ENCODE peak calls at places on chromosome 1, in ten cellular contexts. D, G, F, M, L, Q, U, X, J and Y are unnamed samples.

GRCh38 chr1:239233626-239234025 is 152.7 kb upstream of the CHRM3 start:
- DNase-seq in D (no peak), G (no peak), F (no peak), M (no peak), L (no peak), Q (no peak), U (no peak), X (no peak), J (no peak), Y (no peak)

GRCh38 chr1:195898924-195899323 is 709.3 kb downstream of the KCNT2 start:
- DNase-seq in D (no peak), G (no peak), F (no peak), M (no peak), L (no peak), Q (no peak), U (no peak), X (no peak), J (no peak), Y (no peak)

GRCh38 chr1:39293375-39294070 is 89.0 kb downstream of the MACF1 start:
- DNase-seq in D (no peak), G (no peak), F (no peak), M (no peak), L (no peak), Q (no peak), U (no peak), X (no peak), J (no peak), Y (no peak)

GRCh38 chr1:209651148-209651547 is 1.1 kb downstream of the LAMB3 start:
- DNase-seq in D (peak), G (peak), F (peak), M (peak), L (no peak), Q (peak), U (no peak), X (no peak), J (peak), Y (peak)

GRCh38 chr1:227924168-227924837 is 23.4 kb downstream of the WNT9A start:
- DNase-seq in D (no peak), G (no peak), F (no peak), M (no peak), L (no peak), Q (no peak), U (no peak), X (no peak), J (no peak), Y (no peak)

GRCh38 chr1:193417945-193418744 is 231.7 kb upstream of the B3GALT2 start:
- DNase-seq in D (peak), G (no peak), F (peak), M (no peak), L (no peak), Q (no peak), U (no peak), X (no peak), J (no peak), Y (peak)

GRCh38 chr1:236484310-236484971 is 39.3 kb upstream of the LGALS8 start:
- DNase-seq in D (no peak), G (no peak), F (no peak), M (no peak), L (no peak), Q (no peak), U (peak), X (no peak), J (no peak), Y (no peak)

GRCh38 chr1:77388655-77389054 is 106.8 kb downstream of the AK5 start:
- DNase-seq in D (no peak), G (no peak), F (no peak), M (no peak), L (no peak), Q (no peak), U (no peak), X (no peak), J (no peak), Y (no peak)

GRCh38 chr1:26289158-26290059 is 9.5 kb downstream of the SH3BGRL3 start:
- DNase-seq in D (no peak), G (no peak), F (peak), M (peak), L (no peak), Q (peak), U (no peak), X (peak), J (peak), Y (peak)

GRCh38 chr1:51320967-51321923 is 9.1 kb downstream of the TTC39A start:
- DNase-seq in D (no peak), G (no peak), F (no peak), M (no peak), L (no peak), Q (no peak), U (no peak), X (no peak), J (no peak), Y (no peak)

GRCh38 chr1:236608930-236609726 is 4.8 kb upstream of the HEATR1 start:
- DNase-seq in D (peak), G (no peak), F (peak), M (no peak), L (peak), Q (no peak), U (peak), X (peak), J (peak), Y (peak)

GRCh38 chr1:3463408-3463811 is 8.9 kb downstream of the ARHGEF16 start:
- DNase-seq in D (no peak), G (no peak), F (no peak), M (no peak), L (no peak), Q (no peak), U (no peak), X (no peak), J (no peak), Y (no peak)

GRCh38 chr1:44932151-44932550 is 54.2 kb downstream of the EIF2B3 start:
- DNase-seq in D (no peak), G (no peak), F (no peak), M (no peak), L (no peak), Q (no peak), U (no peak), X (no peak), J (no peak), Y (no peak)

GRCh38 chr1:155073377-155074272 is 5.0 kb upstream of the EFNA3 start:
- DNase-seq in D (no peak), G (no peak), F (no peak), M (no peak), L (no peak), Q (no peak), U (no peak), X (no peak), J (peak), Y (no peak)

GRCh38 chr1:101073836-101074235 is 48.3 kb upstream of the DPH5 start:
- DNase-seq in D (no peak), G (no peak), F (no peak), M (no peak), L (no peak), Q (no peak), U (no peak), X (no peak), J (no peak), Y (no peak)